ENCODE peak calls at places on chromosomes 13 and 19, in five cellular contexts. One of them, this sample, is unnamed.

GRCh38 chr13:44660050-44660449 is 83.9 kb upstream of the TSC22D1 start:
- DNase-seq in iris pigment epithelial cell: no peak
- DNase-seq in cardiac muscle cell: no peak
- DNase-seq in T-cell: no peak
- DNase-seq in PC-9: no peak
- DNase-seq in this sample: no peak

GRCh38 chr13:114050536-114051450 is 76.9 kb upstream of the C13orf46 start:
- DNase-seq in iris pigment epithelial cell: no peak
- DNase-seq in cardiac muscle cell: no peak
- DNase-seq in T-cell: no peak
- DNase-seq in PC-9: no peak
- DNase-seq in this sample: no peak

GRCh38 chr13:95704510-95704909 is 27.6 kb downstream of the DNAJC3 start:
- DNase-seq in iris pigment epithelial cell: no peak
- DNase-seq in cardiac muscle cell: peak
- DNase-seq in T-cell: no peak
- DNase-seq in PC-9: no peak
- DNase-seq in this sample: no peak

GRCh38 chr13:41075034-41075433 is 13.7 kb downstream of the WBP4 start:
- DNase-seq in iris pigment epithelial cell: peak
- DNase-seq in cardiac muscle cell: peak
- DNase-seq in T-cell: peak
- DNase-seq in PC-9: no peak
- DNase-seq in this sample: no peak

GRCh38 chr19:3699741-3700241 is 477 bp downstream of the PIP5K1C start:
- DNase-seq in iris pigment epithelial cell: no peak
- DNase-seq in cardiac muscle cell: no peak
- DNase-seq in T-cell: no peak
- DNase-seq in PC-9: no peak
- DNase-seq in this sample: no peak

GRCh38 chr19:13118424-13119193 is 545 bp downstream of the NACC1 start:
- DNase-seq in iris pigment epithelial cell: peak
- DNase-seq in cardiac muscle cell: peak
- DNase-seq in T-cell: no peak
- DNase-seq in PC-9: peak
- DNase-seq in this sample: no peak

GRCh38 chr13:39688278-39688677 is 32.8 kb downstream of the COG6 start:
- DNase-seq in iris pigment epithelial cell: no peak
- DNase-seq in cardiac muscle cell: no peak
- DNase-seq in T-cell: no peak
- DNase-seq in PC-9: no peak
- DNase-seq in this sample: no peak

GRCh38 chr13:110624766-110625756 is 9.7 kb downstream of the NAXD start:
- DNase-seq in iris pigment epithelial cell: no peak
- DNase-seq in cardiac muscle cell: no peak
- DNase-seq in T-cell: no peak
- DNase-seq in PC-9: no peak
- DNase-seq in this sample: no peak

GRCh38 chr19:1069009-1069779 is 2.2 kb downstream of the ARHGAP45 start:
- DNase-seq in iris pigment epithelial cell: no peak
- DNase-seq in cardiac muscle cell: no peak
- DNase-seq in T-cell: peak
- DNase-seq in PC-9: no peak
- DNase-seq in this sample: no peak

GRCh38 chr19:39557791-39558622 is 18.0 kb upstream of the EID2 start:
- DNase-seq in iris pigment epithelial cell: peak
- DNase-seq in cardiac muscle cell: peak
- DNase-seq in T-cell: no peak
- DNase-seq in PC-9: peak
- DNase-seq in this sample: no peak

This sample was measured in HCT116.